ENCODE peak calls at places on chromosomes 16 and 17, in nine cellular contexts. D is body of pancreas; P is dorsolateral prefrontal cortex; O is progenitor cell of endocrine pancreas; X is psoas muscle; M is PC-3; E is bronchial epithelial cell; I is CD4-positive, alpha-beta T cell; A is glutamatergic neuron. S is an unnamed sample.

GRCh38 chr16:3672571-3673041 is 18.1 kb downstream of the DNASE1 start:
- DNase-seq in D (no peak), O (no peak), I (no peak), E (no peak), A (no peak), P (no peak), M (no peak), X (no peak), S (no peak)

GRCh38 chr17:77332034-77332971 is 191.5 kb downstream of the SEC14L1 start:
- DNase-seq in E (no peak), M (peak; percentile 86), P (peak; percentile 4), I (no peak), D (no peak), X (no peak), A (no peak), O (no peak), S (no peak)

GRCh38 chr16:75271441-75272096 is 20.1 kb upstream of the BCAR1 start:
- DNase-seq in I (no peak), M (no peak), P (no peak), A (no peak), X (no peak), D (no peak), O (no peak), E (no peak), S (no peak)

GRCh38 chr16:51407921-51408320 is 256.9 kb upstream of the SALL1 start:
- DNase-seq in O (no peak), D (no peak), A (no peak), E (no peak), P (no peak), M (no peak), I (no peak), X (no peak), S (no peak)

GRCh38 chr17:40485851-40486512 is 15.4 kb downstream of the TNS4 start:
- DNase-seq in I (peak; percentile 20), P (no peak), D (peak; percentile 49), M (peak; percentile 91), A (no peak), E (peak; percentile 96), X (peak; percentile 42), O (no peak), S (peak; percentile 98)

GRCh38 chr17:1764274-1764673 is 2.4 kb downstream of the SERPINF1 start:
- DNase-seq in D (peak; percentile 74), M (no peak), I (peak; percentile 56), E (peak; percentile 82), P (no peak), O (no peak), X (peak; percentile 77), A (peak; percentile 42), S (no peak)

GRCh38 chr17:1168537-1169234 is 11.1 kb downstream of the ABR start:
- DNase-seq in O (no peak), A (peak; percentile 42), I (no peak), P (no peak), E (no peak), M (no peak), D (no peak), X (no peak), S (no peak)

GRCh38 chr16:66400503-66401380 is 26.4 kb upstream of the BEAN1 start:
- DNase-seq in P (no peak), O (no peak), M (no peak), X (no peak), E (no peak), A (peak; percentile 27), D (no peak), I (no peak), S (no peak)

GRCh38 chr16:71513302-71513701 is 12.9 kb upstream of the CHST4 start:
- DNase-seq in E (no peak), A (no peak), I (no peak), X (no peak), M (no peak), D (no peak), P (no peak), O (no peak), S (no peak)

GRCh38 chr16:89965447-89966225 is 17.1 kb downstream of the DEF8 start:
- DNase-seq in M (no peak), E (no peak), D (no peak), X (no peak), P (no peak), A (no peak), O (no peak), I (no peak), S (no peak)

GRCh38 chr17:36823850-36824677 is 113.2 kb upstream of the LHX1 start:
- DNase-seq in X (no peak), E (no peak), I (no peak), O (no peak), M (no peak), P (no peak), A (no peak), D (no peak), S (no peak)

GRCh38 chr16:2003827-2004641 is 5.6 kb downstream of the ZNF598 start:
- DNase-seq in X (peak; percentile 94), A (peak; percentile 98), E (peak; percentile 69), P (peak; percentile 78), O (peak; percentile 93), M (peak; percentile 80), I (peak; percentile 79), D (peak; percentile 97), S (peak; percentile 85)

GRCh38 chr16:56851671-56852400 is 13.2 kb upstream of the SLC12A3 start:
- DNase-seq in O (no peak), A (no peak), M (no peak), E (no peak), X (no peak), P (no peak), I (no peak), D (no peak), S (no peak)

GRCh38 chr17:11901901-11902300 is 95.4 kb downstream of the ZNF18 start:
- DNase-seq in A (no peak), M (no peak), E (no peak), I (no peak), D (no peak), X (no peak), P (no peak), O (no peak), S (no peak)

GRCh38 chr17:4554997-4555799 is at the start of gene MYBBP1A:
- DNase-seq in X (peak; percentile 99), M (peak; percentile 93), P (peak; percentile 95), E (peak; percentile 86), O (peak; percentile 93), D (peak; percentile 98), A (peak; percentile 98), I (peak; percentile 96), S (peak; percentile 95)
- TF ChIP-seq CTCF in X (peak; percentile 13), M (no peak), P (peak; percentile 27), E (no peak), O (peak; percentile 44), D (peak; percentile 40), A (no peak), I (no peak), S (no peak)

DNA sequence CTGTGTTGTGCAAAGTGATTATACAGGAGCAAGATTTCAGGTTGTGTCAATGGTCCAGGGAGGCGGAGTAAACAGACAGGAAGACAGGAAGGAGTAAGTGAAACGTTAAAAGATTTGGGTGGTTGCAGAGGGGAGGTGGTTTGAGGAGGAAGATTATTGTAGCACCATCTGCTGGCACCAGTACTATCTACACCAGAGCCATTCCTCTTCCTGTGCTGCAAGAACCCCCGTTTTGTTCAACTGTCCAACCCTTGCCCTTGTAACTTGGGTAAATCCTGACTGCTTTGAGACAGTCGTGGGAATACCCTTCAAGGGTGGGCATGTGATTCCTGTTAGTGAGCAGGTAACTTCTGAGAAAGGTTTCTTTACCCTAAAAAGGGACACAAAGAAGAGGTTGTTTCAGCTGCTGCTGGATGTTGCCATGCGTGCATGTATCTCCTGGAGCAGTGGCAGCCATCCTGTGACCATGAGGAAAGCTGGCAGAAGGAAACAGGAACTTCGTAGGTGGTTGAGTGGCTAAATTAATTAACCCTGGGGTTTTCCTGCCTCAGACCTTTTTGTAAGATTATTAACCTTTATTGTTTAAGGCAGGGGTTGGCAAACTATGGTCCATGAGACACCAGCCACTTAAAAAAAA is 124.1 kb downstream of the PRKCA start:
- DNase-seq in D (peak; percentile 13), X (no peak), M (peak; percentile 66), I (peak; percentile 30), P (no peak), E (no peak), A (no peak), O (no peak), S (peak; percentile 30)
- TF ChIP-seq CTCF in D (no peak), X (no peak), M (peak; percentile 73), I (peak; percentile 69), P (no peak), E (peak; percentile 31), A (no peak), O (no peak), S (no peak)

GRCh38 chr16:47872228-47872627 is 283.6 kb downstream of the ABCC12 start:
- DNase-seq in I (no peak), O (no peak), P (no peak), E (peak; percentile 22), M (no peak), X (no peak), D (no peak), A (no peak), S (peak; percentile 1)
- TF ChIP-seq CTCF in I (no peak), O (no peak), P (no peak), E (no peak), M (no peak), X (no peak), D (no peak), A (no peak), S (no peak)

GRCh38 chr16:88540346-88540977 is 29.7 kb upstream of the ZC3H18 start:
- DNase-seq in M (no peak), A (no peak), O (no peak), D (peak; percentile 44), I (no peak), E (no peak), X (no peak), P (no peak), S (no peak)

GRCh38 chr16:88538366-88539060 is 31.7 kb upstream of the ZC3H18 start:
- DNase-seq in X (no peak), D (no peak), I (no peak), O (no peak), M (no peak), A (no peak), E (no peak), P (no peak), S (no peak)

GRCh38 chr16:88539261-88539651 is 30.9 kb upstream of the ZC3H18 start:
- DNase-seq in O (no peak), I (no peak), A (no peak), P (no peak), X (no peak), M (no peak), E (no peak), D (no peak), S (no peak)

GRCh38 chr16:88541109-88541508 is 29.1 kb upstream of the ZC3H18 start:
- DNase-seq in I (no peak), X (no peak), O (no peak), E (no peak), D (peak; percentile 60), P (no peak), M (no peak), A (no peak), S (no peak)

DNA sequence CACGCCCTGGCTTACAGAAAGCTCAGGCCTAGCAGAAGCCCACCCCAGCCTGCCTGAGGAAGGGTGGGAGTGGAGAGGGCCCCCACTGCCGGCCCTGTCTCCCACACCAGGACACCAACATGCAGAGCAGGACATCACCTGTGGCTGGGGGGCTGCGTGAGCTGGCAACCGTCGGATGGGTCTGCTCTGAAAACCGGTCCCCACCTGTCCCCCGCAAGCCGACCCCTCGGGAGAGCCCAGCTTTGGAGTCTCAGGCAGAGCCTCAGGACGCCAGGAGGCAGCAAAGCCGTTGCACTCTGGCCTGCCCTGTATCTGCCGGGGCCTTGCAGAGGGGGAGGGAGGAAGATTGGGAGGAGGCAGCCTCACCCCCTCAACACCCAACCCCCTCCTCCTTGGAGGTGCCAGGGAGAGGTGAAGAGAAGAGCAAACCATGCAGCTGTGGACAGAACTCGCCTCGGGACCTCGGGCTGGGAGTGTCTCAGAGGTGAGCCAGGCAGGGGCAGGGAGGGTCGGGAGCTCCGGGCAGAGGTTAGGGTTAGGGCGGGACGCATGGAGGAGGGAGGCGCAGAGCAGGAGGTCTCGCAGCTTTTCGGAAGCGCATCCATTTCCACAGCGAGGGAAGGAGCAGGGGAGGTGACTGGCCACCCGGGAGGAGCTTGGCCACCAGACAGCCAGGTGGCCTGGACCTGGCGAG is 30.4 kb upstream of the ZC3H18 start:
- DNase-seq in I (no peak), X (no peak), D (no peak), P (no peak), A (no peak), E (no peak), M (no peak), O (no peak), S (no peak)
- TF ChIP-seq CTCF in I (no peak), X (no peak), D (no peak), P (no peak), A (no peak), E (no peak), M (peak; percentile 9), O (no peak), S (no peak)

S was measured in MCF 10A.